ENCODE peak calls at places on chromosomes 6 and 20, in seven cellular contexts. P is heart left ventricle, U is AG20443, O is naive B cell, V is GM12865, E is hippocampal formation, B is AG09319. T is an unnamed sample.

GRCh38 chr6:40340196-40340595 is 247.0 kb downstream of the LRFN2 start:
- DNase-seq in P (no peak), U (no peak), O (no peak), V (no peak), E (no peak), B (no peak), T (no peak)

GRCh38 chr6:14882394-14883073 is 363.3 kb upstream of the JARID2 start:
- DNase-seq in P (peak; percentile 50), U (no peak), O (no peak), V (no peak), E (no peak), B (no peak), T (no peak)

GRCh38 chr20:10329387-10330005 is 104.5 kb downstream of the MKKS start:
- DNase-seq in P (no peak), U (no peak), O (no peak), V (no peak), E (no peak), B (no peak), T (no peak)

GRCh38 chr6:27295301-27296079 is 16.6 kb downstream of the POM121L2 start:
- DNase-seq in P (no peak), U (no peak), O (no peak), V (peak; percentile 74), E (no peak), B (peak; percentile 41), T (no peak)

GRCh38 chr20:10236540-10237533 is 18.2 kb downstream of the SNAP25 start:
- DNase-seq in P (no peak), U (no peak), O (no peak), V (no peak), E (no peak), B (no peak), T (no peak)

GRCh38 chr20:19661717-19662637 is 96.1 kb upstream of the RIN2 start:
- DNase-seq in P (peak; percentile 40), U (peak; percentile 72), O (peak; percentile 46), V (peak; percentile 78), E (peak; percentile 78), B (peak; percentile 39), T (peak; percentile 64)

GRCh38 chr20:51758978-51759544 is 9.1 kb downstream of the ATP9A start:
- DNase-seq in P (peak; percentile 39), U (peak; percentile 41), O (no peak), V (no peak), E (peak; percentile 73), B (no peak), T (no peak)

GRCh38 chr6:13113376-13113775 is 215.0 kb downstream of the TBC1D7 start:
- DNase-seq in P (no peak), U (no peak), O (no peak), V (no peak), E (no peak), B (no peak), T (no peak)

GRCh38 chr6:4021862-4022715 is 56.8 kb downstream of the FAM217A start:
- DNase-seq in P (no peak), U (no peak), O (no peak), V (no peak), E (no peak), B (no peak), T (no peak)

GRCh38 chr20:54690323-54690722 is 214.9 kb downstream of the DOK5 start:
- DNase-seq in P (no peak), U (no peak), O (no peak), V (no peak), E (no peak), B (no peak), T (no peak)

GRCh38 chr6:118968416-118968815 is 33.5 kb upstream of the MCM9 start:
- DNase-seq in P (no peak), U (no peak), O (no peak), V (peak; percentile 32), E (peak; percentile 66), B (no peak), T (no peak)

GRCh38 chr6:65787787-65788186 is 80.8 kb upstream of the EYS start:
- DNase-seq in P (no peak), U (no peak), O (no peak), V (no peak), E (no peak), B (no peak), T (no peak)

GRCh38 chr6:62285612-62286469 is at the start of gene KHDRBS2:
- DNase-seq in P (peak; percentile 82), U (peak; percentile 22), O (peak; percentile 92), V (peak; percentile 83), E (peak; percentile 91), B (no peak), T (no peak)

GRCh38 chr6:31791324-31792089 is 4.0 kb downstream of the VARS1 start:
- DNase-seq in P (no peak), U (peak; percentile 82), O (peak; percentile 24), V (peak; percentile 42), E (peak; percentile 50), B (no peak), T (peak; percentile 21)

GRCh38 chr20:17225891-17226409 is 890 bp upstream of the PCSK2 start:
- DNase-seq in P (peak; percentile 20), U (no peak), O (no peak), V (no peak), E (no peak), B (no peak), T (peak; percentile 26)

GRCh38 chr6:16999486-17000436 is 102.1 kb upstream of the STMND1 start:
- DNase-seq in P (no peak), U (peak; percentile 80), O (no peak), V (no peak), E (no peak), B (peak; percentile 80), T (no peak)

GRCh38 chr6:22025468-22026159 is 271.2 kb downstream of the PRL start:
- DNase-seq in P (no peak), U (peak; percentile 60), O (peak; percentile 7), V (peak; percentile 85), E (peak; percentile 19), B (no peak), T (no peak)

GRCh38 chr6:24719125-24719931 is at the start of gene C6orf62:
- DNase-seq in P (peak; percentile 59), U (peak; percentile 10), O (peak; percentile 67), V (peak; percentile 62), E (no peak), B (no peak), T (no peak)

GRCh38 chr6:149593443-149593842 is 27.3 kb downstream of the GINM1 start:
- DNase-seq in P (no peak), U (no peak), O (no peak), V (no peak), E (no peak), B (no peak), T (no peak)

GRCh38 chr6:7087491-7087979 is 20.2 kb upstream of the RREB1 start:
- DNase-seq in P (no peak), U (no peak), O (no peak), V (peak; percentile 79), E (no peak), B (no peak), T (no peak)

GRCh38 chr6:141252828-141253608 is 879.7 kb upstream of the GJE1 start:
- DNase-seq in P (no peak), U (no peak), O (no peak), V (no peak), E (no peak), B (no peak), T (no peak)

GRCh38 chr20:2751347-2751867 is 49.0 kb downstream of the CPXM1 start:
- DNase-seq in P (no peak), U (peak; percentile 10), O (no peak), V (no peak), E (no peak), B (no peak), T (no peak)

GRCh38 chr6:107061125-107062020 is 33.4 kb downstream of the MTRES1 start:
- DNase-seq in P (no peak), U (no peak), O (peak; percentile 7), V (peak; percentile 70), E (no peak), B (no peak), T (no peak)

GRCh38 chr20:33005908-33006775 is 1.4 kb upstream of the BPIFB2 start:
- DNase-seq in P (no peak), U (no peak), O (no peak), V (no peak), E (no peak), B (no peak), T (peak; percentile 67)

GRCh38 chr6:33017694-33018353 is 8.4 kb upstream of the HLA-DOA start:
- DNase-seq in P (no peak), U (no peak), O (peak; percentile 36), V (no peak), E (peak; percentile 2), B (no peak), T (no peak)

GRCh38 chr20:16284385-16285100 is 288.7 kb downstream of the KIF16B start:
- DNase-seq in P (no peak), U (no peak), O (peak; percentile 6), V (no peak), E (no peak), B (no peak), T (no peak)

GRCh38 chr20:57652865-57653545 is 32.8 kb upstream of the ZBP1 start:
- DNase-seq in P (peak; percentile 15), U (peak; percentile 5), O (no peak), V (no peak), E (no peak), B (no peak), T (no peak)

T was measured in NCI-H2029 treated with DMSO at 0.1 percent for 48 hours.